ENCODE peak calls at places on chromosomes 5 and 9, in four cellular contexts. G, S, Y and J are unnamed samples.

GRCh38 chr9:113215142-113215541 is 5.9 kb downstream of the FKBP15 start:
- DNase-seq in G (no peak), S (no peak), Y (no peak), J (no peak)

GRCh38 chr9:79341561-79341960 is 230.2 kb upstream of the TLE4 start:
- DNase-seq in G (no peak), S (no peak), Y (no peak), J (no peak)

GRCh38 chr9:97307091-97307490 is 368 bp upstream of the CCDC180 start:
- DNase-seq in G (no peak), S (peak; percentile 85), Y (peak; percentile 36), J (peak; percentile 75)

GRCh38 chr5:88659529-88660325 is 223.3 kb downstream of the MEF2C start:
- DNase-seq in G (no peak), S (no peak), Y (peak; percentile 56), J (peak; percentile 72)

GRCh38 chr9:98860871-98861293 is 53.4 kb downstream of the GALNT12 start:
- DNase-seq in G (peak; percentile 56), S (no peak), Y (no peak), J (peak; percentile 48)

GRCh38 chr5:54580997-54581741 is 63.6 kb downstream of the SNX18 start:
- DNase-seq in G (no peak), S (no peak), Y (no peak), J (no peak)

GRCh38 chr5:76838481-76839261 is 11.1 kb upstream of the S100Z start:
- DNase-seq in G (peak; percentile 48), S (no peak), Y (no peak), J (no peak)

GRCh38 chr9:117224676-117225075 is 190.2 kb downstream of the ASTN2 start:
- DNase-seq in G (no peak), S (no peak), Y (no peak), J (no peak)

GRCh38 chr9:92710368-92710767 is 40.4 kb upstream of the IPPK start:
- DNase-seq in G (no peak), S (no peak), Y (no peak), J (no peak)

GRCh38 chr9:93292664-93293328 is 108.9 kb downstream of the WNK2 start:
- DNase-seq in G (no peak), S (no peak), Y (no peak), J (no peak)